ENCODE peak calls at places on chromosomes 3 and 15, in five cellular contexts. E is osteoblast, U is mesendoderm, S is OCI-LY7, Y is adrenal gland. A is an unnamed sample. For H3K4me1, the result is how much of the 10 kb centered on the place peaks cover.

GRCh38 chr15:39034816-39035215 is 470.2 kb upstream of the RASGRP1 start:
- DNase-seq in E (no peak), U (no peak), S (no peak), Y (no peak), A (no peak)

GRCh38 chr3:17233398-17233800 is 348.6 kb downstream of the PLCL2 start:
- DNase-seq in E (peak), U (peak), S (peak), Y (no peak), A (no peak)

GRCh38 chr3:24220859-24221657 is 273.6 kb downstream of the THRB start:
- DNase-seq in E (peak), U (peak), S (no peak), Y (peak), A (no peak)

GRCh38 chr3:45225465-45226205 is 452 bp downstream of the TMEM158 start:
- DNase-seq in E (peak), U (peak), S (no peak), Y (no peak), A (peak)

GRCh38 chr15:95262866-95263564 is 1031.7 kb downstream of the MCTP2 start:
- DNase-seq in E (no peak), U (no peak), S (no peak), Y (no peak), A (no peak)

GRCh38 chr3:29186131-29186599 is 94.7 kb upstream of the RBMS3 start:
- DNase-seq in E (no peak), U (no peak), S (no peak), Y (no peak), A (no peak)

GRCh38 chr3:159322322-159322939 is 520.6 kb downstream of the MFSD1 start:
- DNase-seq in E (peak), U (peak), S (peak), Y (peak), A (peak)

GRCh38 chr3:65006300-65006739 is 318.5 kb upstream of the ADAMTS9 start:
- DNase-seq in E (no peak), U (no peak), S (no peak), Y (no peak), A (no peak)

GRCh38 chr3:112811917-112812660 is 34.6 kb downstream of the CD200R1L start:
- DNase-seq in E (no peak), U (no peak), S (no peak), Y (no peak), A (no peak)

GRCh38 chr3:194279701-194280360 is 71.3 kb downstream of the CPN2 start:
- DNase-seq in E (peak), U (no peak), S (no peak), Y (peak), A (no peak)

GRCh38 chr3:99862208-99862607 is 44.5 kb downstream of the CMSS1 start:
- DNase-seq in E (peak), U (no peak), S (no peak), Y (no peak), A (no peak)

GRCh38 chr3:169455472-169455871 is 208.0 kb downstream of the MECOM start:
- DNase-seq in E (no peak), U (no peak), S (no peak), Y (no peak), A (no peak)

GRCh38 chr3:179503640-179504039 is 52.4 kb upstream of the GNB4 start:
- DNase-seq in E (no peak), U (peak), S (no peak), Y (no peak), A (no peak)

GRCh38 chr3:186626254-186626847 is 13.5 kb downstream of the AHSG start:
- DNase-seq in E (no peak), U (peak), S (no peak), Y (no peak), A (no peak)

GRCh38 chr3:113867506-113867905 is 28.9 kb downstream of the GRAMD1C start:
- DNase-seq in E (peak), U (no peak), S (no peak), Y (no peak), A (no peak)

GRCh38 chr15:59283717-59284336 is 77.2 kb downstream of the LDHAL6B start:
- DNase-seq in E (no peak), U (peak), S (no peak), Y (no peak), A (no peak)

GRCh38 chr3:139774570-139775302 is 97.0 kb upstream of the NMNAT3 start:
- DNase-seq in E (no peak), U (peak), S (no peak), Y (peak), A (no peak)

GRCh38 chr3:194148383-194148782 is 12.4 kb downstream of the HES1 start:
- DNase-seq in E (no peak), U (no peak), S (no peak), Y (peak), A (no peak)

GRCh38 chr3:23430781-23431423 is 227.8 kb downstream of the UBE2E2 start:
- DNase-seq in E (no peak), U (no peak), S (no peak), Y (no peak), A (no peak)

GRCh38 chr15:70741677-70742293 is 21.6 kb downstream of the UACA start:
- DNase-seq in E (no peak), U (no peak), S (no peak), Y (no peak), A (no peak)

GRCh38 chr3:113795693-113796092 is 42.9 kb upstream of the GRAMD1C start:
- DNase-seq in E (no peak), U (no peak), S (no peak), Y (no peak), A (no peak)

GRCh38 chr15:26623071-26623470 is 149.8 kb downstream of the GABRB3 start:
- DNase-seq in E (no peak), U (peak), S (no peak), Y (no peak), A (no peak)

GRCh38 chr3:72062017-72062416 is 277.1 kb upstream of the PROK2 start:
- DNase-seq in E (no peak), U (no peak), S (no peak), Y (no peak), A (no peak)

GRCh38 chr3:196941846-196942225 is 492 bp downstream of the NCBP2 start:
- DNase-seq in E (peak), U (no peak), S (peak), Y (peak), A (peak)

GRCh38 chr3:177640319-177640997 is 443.2 kb upstream of the TBL1XR1 start:
- DNase-seq in E (no peak), U (peak), S (peak), Y (no peak), A (no peak)

GRCh38 chr3:65439641-65440040 is 599.1 kb downstream of the MAGI1 start:
- DNase-seq in E (no peak), U (peak), S (peak), Y (peak), A (no peak)

GRCh38 chr3:50600141-50600753 is 11.3 kb downstream of the CISH start:
- DNase-seq in E (peak), U (no peak), S (no peak), Y (no peak), A (no peak)

GRCh38 chr3:27293954-27294353 is 75.2 kb downstream of the NEK10 start:
- DNase-seq in E (no peak), U (no peak), S (no peak), Y (no peak), A (no peak)

GRCh38 chr15:74954515-74954914 is 2.1 kb downstream of the RPP25 start:
- DNase-seq in E (peak), U (peak), S (no peak), Y (peak), A (peak)

GRCh38 chr15:63860161-63860954 is 26.6 kb upstream of the HERC1 start:
- DNase-seq in E (no peak), U (no peak), S (peak), Y (no peak), A (peak)

GRCh38 chr3:63877737-63878393 is 14.2 kb downstream of the ATXN7 start:
- DNase-seq in E (peak), U (no peak), S (no peak), Y (no peak), A (no peak)

GRCh38 chr15:82768414-82769081 is 37.3 kb downstream of the FSD2 start:
- DNase-seq in E (peak), U (no peak), S (no peak), Y (no peak), A (no peak)

GRCh38 chr15:70151008-70151407 is 53.3 kb upstream of the TLE3 start:
- DNase-seq in E (peak), U (peak), S (no peak), Y (no peak), A (no peak)

GRCh38 chr3:172218350-172219323 is 179.3 kb downstream of the FNDC3B start:
- DNase-seq in E (no peak), U (peak), S (no peak), Y (no peak), A (no peak)

GRCh38 chr3:60756231-60756630 is 495.0 kb downstream of the FHIT start:
- DNase-seq in E (no peak), U (no peak), S (no peak), Y (no peak), A (no peak)

GRCh38 chr3:30673425-30674341 is 67.3 kb downstream of the TGFBR2 start:
- DNase-seq in E (no peak), U (no peak), S (no peak), Y (no peak), A (no peak)

GRCh38 chr3:131602011-131602779 is 99.4 kb upstream of the MRPL3 start:
- DNase-seq in E (no peak), U (peak), S (no peak), Y (no peak), A (no peak)

GRCh38 chr15:90407871-90408317 is 19.9 kb downstream of the IQGAP1 start:
- DNase-seq in E (no peak), U (no peak), S (no peak), Y (no peak), A (no peak)

GRCh38 chr15:90402806-90403205 is 14.8 kb downstream of the IQGAP1 start:
- DNase-seq in E (peak), U (no peak), S (no peak), Y (no peak), A (no peak)

GRCh38 chr15:90402230-90402629 is 14.2 kb downstream of the IQGAP1 start:
- DNase-seq in E (peak), U (no peak), S (no peak), Y (peak), A (no peak)

GRCh38 chr15:90408657-90409056 is 20.6 kb downstream of the IQGAP1 start:
- DNase-seq in E (no peak), U (no peak), S (no peak), Y (no peak), A (no peak)

DNA sequence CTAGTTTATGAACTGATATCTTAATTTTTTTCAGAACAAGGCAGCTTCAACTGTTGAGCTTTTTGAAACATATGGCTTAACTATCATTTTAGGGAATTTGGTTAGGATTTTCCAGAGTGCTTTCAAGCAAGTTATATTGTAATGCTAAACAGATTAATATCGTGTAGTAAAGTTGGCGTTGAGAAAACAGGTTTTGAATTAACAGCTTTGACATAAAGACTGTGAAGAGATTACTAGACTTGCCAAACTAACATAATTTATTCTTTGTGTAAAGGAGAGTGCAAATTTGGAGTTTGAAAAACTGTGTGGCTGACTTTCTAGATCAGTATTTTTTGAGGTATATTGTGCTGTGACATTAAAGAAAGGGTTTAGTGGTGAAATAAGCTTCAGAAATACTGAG is 17.2 kb downstream of the IQGAP1 start:
- DNase-seq in E (no peak), U (no peak), S (no peak), Y (no peak), A (no peak)
- H3K27ac ChIP-seq in E (peak), U (no peak), S (no peak), Y (no peak), A (no peak)

DNA sequence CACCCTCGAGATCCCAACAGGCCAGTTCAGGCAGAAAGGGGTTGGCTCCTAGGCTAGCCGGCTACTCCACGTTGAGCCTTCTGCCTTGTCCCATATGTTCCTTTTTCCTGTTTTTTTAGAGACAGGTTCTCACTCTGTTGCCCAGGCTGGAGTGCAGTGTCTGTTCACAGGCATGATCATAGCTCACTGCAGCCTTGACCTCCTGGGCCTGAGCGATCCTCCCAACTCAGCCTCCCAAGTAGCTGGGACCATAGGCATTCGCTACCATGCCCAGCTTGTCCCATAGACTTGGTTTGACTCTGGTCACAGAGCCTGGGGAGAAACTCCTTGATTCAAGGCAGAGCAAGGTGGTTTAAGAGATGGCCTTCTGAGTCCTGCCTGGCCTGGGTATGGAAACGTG is 32.3 kb downstream of the ZNF710 start:
- DNase-seq in E (no peak), U (no peak), S (no peak), Y (no peak), A (peak)
- H3K4me1 ChIP-seq in E (under half), U (under half), S (under half), Y (half or more), A (half or more)

GRCh38 chr3:137642305-137642704 is 121.8 kb upstream of the SOX14 start:
- DNase-seq in E (no peak), U (peak), S (no peak), Y (no peak), A (no peak)
- H3K4me3 ChIP-seq in E (no peak), U (no peak), S (no peak), Y (no peak), A (no peak)

GRCh38 chr3:46575577-46576222 is 9.6 kb upstream of the LRRC2 start:
- DNase-seq in E (no peak), U (peak), S (no peak), Y (no peak), A (no peak)
- H3K27ac ChIP-seq in E (no peak), U (peak), S (no peak), Y (no peak), A (no peak)

GRCh38 chr15:35305031-35305555 is 220.0 kb upstream of the NANOGP8 start:
- DNase-seq in E (no peak), U (no peak), S (no peak), Y (no peak), A (no peak)
- H3K4me1 ChIP-seq in E (under half), U (under half), S (under half), Y (under half), A (under half)

DNA sequence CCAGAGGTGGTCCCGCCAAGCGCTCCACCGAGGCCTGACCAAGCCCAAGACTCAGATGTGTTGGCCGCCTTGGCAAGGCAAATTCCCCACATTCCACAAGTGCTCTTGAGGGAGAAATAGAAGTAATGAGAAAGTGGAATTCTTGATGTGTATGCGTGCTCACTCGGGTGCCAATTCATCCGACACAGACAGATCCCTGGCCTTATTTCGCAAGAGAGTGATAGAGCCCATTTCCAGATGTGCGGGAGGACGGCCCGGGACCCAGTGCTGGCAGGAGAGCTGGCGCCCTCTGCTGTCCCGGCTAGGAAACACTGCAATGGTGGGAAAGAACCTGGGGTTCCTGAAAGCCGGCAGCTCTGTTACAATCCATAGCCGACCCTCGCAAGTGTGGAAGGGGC is 76.0 kb downstream of the HMG20A start:
- DNase-seq in E (peak), U (peak), S (peak), Y (peak), A (peak)
- H3K4me3 ChIP-seq in E (peak), U (no peak), S (no peak), Y (no peak), A (no peak)

DNA sequence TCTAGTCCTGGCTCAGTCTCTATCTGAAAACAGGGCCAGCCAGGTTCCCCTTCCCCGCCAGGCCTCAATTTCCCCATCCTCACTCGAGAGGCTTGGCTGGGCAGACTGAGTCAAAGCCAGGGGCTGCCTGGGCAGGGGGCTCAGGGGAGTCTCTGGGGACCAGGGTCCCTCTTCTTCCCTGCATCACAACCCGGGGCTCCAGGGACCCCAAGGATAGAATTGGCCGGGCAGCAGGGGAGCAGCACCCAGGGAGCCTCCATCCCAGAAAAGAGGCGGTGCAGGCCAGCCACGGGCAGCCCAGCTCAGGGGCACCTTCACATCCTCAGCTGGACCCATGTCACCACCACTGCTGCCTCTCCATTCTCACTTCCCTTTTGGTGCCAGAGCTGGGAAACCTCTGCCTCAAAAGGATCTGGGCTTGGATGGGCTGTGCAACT is 13.3 kb upstream of the PLXND1 start:
- DNase-seq in E (peak), U (no peak), S (no peak), Y (no peak), A (peak)
- H3K27ac ChIP-seq in E (no peak), U (no peak), S (no peak), Y (peak), A (no peak)

DNA sequence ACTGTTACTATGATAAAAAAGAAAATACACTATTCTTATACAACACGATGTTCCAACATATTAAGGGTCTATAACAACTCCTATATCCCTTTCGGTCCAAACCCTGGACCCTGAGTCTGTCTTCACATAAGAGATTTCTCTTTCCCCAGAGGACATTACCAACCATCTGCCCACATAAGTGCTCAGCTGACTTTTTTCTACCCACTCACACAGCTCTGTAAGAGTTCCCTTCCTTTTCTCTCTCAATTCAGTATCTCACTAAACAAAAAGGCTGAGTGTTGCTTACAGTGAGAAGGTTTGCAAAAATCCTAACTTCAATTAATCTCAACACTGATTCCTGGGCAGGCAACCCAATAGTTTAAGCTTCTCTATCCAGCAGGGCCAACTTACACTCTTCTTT is 30.5 kb downstream of the ITGB5 start:
- DNase-seq in E (no peak), U (no peak), S (no peak), Y (no peak), A (no peak)
- H3K4me1 ChIP-seq in E (under half), U (under half), S (under half), Y (under half), A (under half)

GRCh38 chr3:13161771-13162535 is 88.7 kb upstream of the IQSEC1 start:
- DNase-seq in E (peak), U (no peak), S (no peak), Y (no peak), A (no peak)
- H3K4me3 ChIP-seq in E (no peak), U (no peak), S (no peak), Y (no peak), A (no peak)

DNA sequence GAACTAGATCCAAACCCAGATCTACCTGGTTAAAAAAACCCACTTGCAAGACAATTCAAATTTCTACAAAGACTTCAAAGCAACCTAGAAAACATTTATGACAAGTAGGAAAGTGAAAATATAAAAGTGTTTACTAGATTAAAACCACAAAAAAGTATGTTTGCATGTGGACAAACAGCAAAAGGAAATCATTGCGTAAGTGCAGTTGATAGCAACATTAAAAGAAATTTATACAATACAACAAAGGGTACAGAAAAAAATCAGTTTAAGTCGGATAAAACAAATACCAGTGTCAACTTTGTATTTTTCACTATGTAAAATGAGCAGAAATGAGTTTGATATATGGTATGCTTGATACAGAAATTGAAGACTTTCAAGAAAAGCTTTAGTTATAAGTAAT is 2.6 kb downstream of the EIF5A2 start:
- DNase-seq in E (no peak), U (no peak), S (no peak), Y (no peak), A (no peak)
- H3K27ac ChIP-seq in E (no peak), U (no peak), S (no peak), Y (no peak), A (no peak)

A was measured in spleen.